ENCODE peak calls at places on chromosomes 16 and 17, in seven cellular contexts. Z is activated naive CD4-positive, alpha-beta T cell treated with anti-CD3 and anti-CD28 coated beads, Interleukin-2, amount 50 U/mL, for 72 hours; B is NCI-H1048; T is pancreas; L is Right ventricle myocardium superior; W is activated CD4-positive, alpha-beta T cell treated with anti-CD3 and anti-CD28 coated beads, Interleukin-2, amount 50 U/mL, for 24 hours; E is RWPE2. I is an unnamed sample.

GRCh38 chr16:78002915-78003538 is 19.3 kb upstream of the CLEC3A start:
- DNase-seq in E (peak; percentile 71), L (peak; percentile 87), T (peak; percentile 67), Z (peak; percentile 71), W (peak; percentile 69), B (peak; percentile 63), I (peak; percentile 21)

GRCh38 chr17:1112875-1113274 is 66.9 kb downstream of the ABR start:
- DNase-seq in Z (no peak), T (no peak), E (no peak), L (no peak), B (no peak), W (no peak), I (no peak)

GRCh38 chr17:48453447-48453846 is 23.4 kb upstream of the SKAP1 start:
- DNase-seq in L (no peak), W (no peak), E (no peak), Z (no peak), B (no peak), T (no peak), I (no peak)

GRCh38 chr17:79459003-79459655 is 151.7 kb downstream of the RBFOX3 start:
- DNase-seq in T (no peak), B (no peak), E (no peak), L (no peak), W (no peak), Z (no peak), I (no peak)

GRCh38 chr16:88831838-88832237 is 20.1 kb upstream of the APRT start:
- DNase-seq in B (no peak), T (no peak), Z (no peak), L (no peak), W (no peak), E (no peak), I (no peak)

GRCh38 chr16:57476546-57477410 is 9.5 kb downstream of the DOK4 start:
- DNase-seq in T (no peak), W (no peak), Z (no peak), E (no peak), B (no peak), L (no peak), I (no peak)

GRCh38 chr17:70134042-70134441 is 35.3 kb upstream of the KCNJ2 start:
- DNase-seq in Z (no peak), L (no peak), E (no peak), T (no peak), B (no peak), W (no peak), I (no peak)

GRCh38 chr16:23974223-23974622 is 138.4 kb downstream of the PRKCB start:
- DNase-seq in E (no peak), B (no peak), T (no peak), W (no peak), Z (no peak), L (no peak), I (no peak)

GRCh38 chr16:81790277-81790676 is 11.2 kb downstream of the PLCG2 start:
- DNase-seq in W (no peak), B (no peak), E (no peak), T (no peak), L (no peak), Z (no peak), I (no peak)

GRCh38 chr17:34723875-34724274 is 144.5 kb downstream of the TMEM132E start:
- DNase-seq in W (no peak), T (no peak), Z (no peak), B (no peak), E (no peak), L (no peak), I (no peak)

I was measured in activated CD4-positive, CD25-positive, alpha-beta regulatory T cell treated with anti-CD3 and anti-CD28 coated beads, Interleukin-2, amount 50 U/mL, for 16 hours.